ENCODE peak calls at places on chromosomes 5 and 9, in ten cellular contexts. Q is tibial artery, S is H9, V is adrenal gland, L is AG04449, Y is suprapubic skin, J is GM12865, G is ascending aorta, Z is psoas muscle, K is uterus. B is an unnamed sample.

GRCh38 chr5:9467199-9468069 is 78.4 kb downstream of the SEMA5A start:
- DNase-seq in Y (no peak), K (peak), G (no peak), V (no peak), S (no peak), L (no peak), J (no peak), Z (no peak), Q (no peak), B (no peak)

GRCh38 chr9:15033316-15033715 is 123.1 kb upstream of the FREM1 start:
- DNase-seq in J (no peak), L (no peak), Q (no peak), Y (no peak), S (no peak), G (no peak), K (no peak), V (no peak), Z (no peak), B (no peak)

GRCh38 chr5:53303105-53303504 is 177.3 kb upstream of the FST start:
- DNase-seq in Y (no peak), S (no peak), Q (no peak), V (no peak), Z (no peak), J (no peak), K (no peak), L (no peak), G (no peak), B (no peak)

GRCh38 chr9:71748280-71748743 is 20.0 kb downstream of the CEMIP2 start:
- DNase-seq in L (peak), Q (no peak), G (no peak), J (no peak), Z (no peak), K (no peak), V (no peak), S (no peak), Y (no peak), B (no peak)

GRCh38 chr9:128823903-128824406 is 5.6 kb downstream of the SPOUT1 start:
- DNase-seq in S (no peak), K (no peak), Y (no peak), Z (peak), V (no peak), J (no peak), L (no peak), Q (no peak), G (no peak), B (no peak)

GRCh38 chr9:76898786-76899185 is 7.1 kb downstream of the PRUNE2 start:
- DNase-seq in J (no peak), S (no peak), Y (no peak), V (no peak), K (no peak), Q (no peak), G (no peak), L (no peak), Z (no peak), B (no peak)

GRCh38 chr9:121253821-121254471 is 14.0 kb upstream of the GSN start:
- DNase-seq in Z (no peak), K (no peak), Q (no peak), Y (no peak), S (no peak), L (no peak), J (no peak), G (no peak), V (no peak), B (no peak)

GRCh38 chr5:83718195-83718825 is 2.3 kb downstream of the HAPLN1 start:
- DNase-seq in S (peak), V (peak), K (no peak), Z (no peak), G (no peak), Q (no peak), Y (no peak), L (peak), J (peak), B (no peak)

GRCh38 chr9:127805620-127806019 is 2.9 kb downstream of the FPGS start:
- DNase-seq in Z (no peak), G (no peak), S (peak), V (no peak), Y (no peak), J (peak), Q (no peak), K (no peak), L (no peak), B (no peak)

GRCh38 chr9:110555971-110556370 is 23.6 kb downstream of the SVEP1 start:
- DNase-seq in Y (peak), S (no peak), K (peak), V (peak), J (no peak), Z (peak), L (no peak), G (no peak), Q (peak), B (no peak)

GRCh38 chr5:149442563-149443182 is 63.6 kb upstream of the IL17B start:
- DNase-seq in Z (peak), Q (peak), K (peak), G (no peak), Y (peak), V (peak), S (peak), J (peak), L (no peak), B (no peak)

GRCh38 chr9:2800385-2801179 is 43.3 kb downstream of the PUM3 start:
- DNase-seq in K (no peak), L (no peak), V (no peak), G (no peak), Z (no peak), Q (no peak), S (no peak), J (no peak), Y (no peak), B (no peak)
- TF ChIP-seq CTCF in K (peak), L (no peak), V (peak), G (no peak), Z (peak), Q (peak), S (peak), J (no peak), Y (no peak), B (peak)

DNA sequence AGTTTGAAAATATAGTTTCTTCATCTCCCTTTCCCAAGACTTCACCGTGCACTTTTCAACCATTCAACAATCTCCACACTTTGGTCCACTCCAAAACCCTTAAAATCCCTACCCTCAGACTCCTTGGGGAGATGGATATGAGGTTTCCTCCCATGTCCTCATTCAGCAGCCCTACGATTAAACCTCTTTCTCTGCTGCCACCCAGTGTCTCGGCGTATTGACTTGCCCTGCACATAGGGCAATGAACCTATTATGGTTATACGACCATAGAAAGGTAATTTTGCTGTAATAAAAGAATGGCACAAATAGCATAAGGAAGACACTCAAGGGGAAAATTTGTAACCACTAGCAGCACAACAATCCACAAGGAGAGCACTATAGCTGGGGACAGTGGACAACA is 803.5 kb downstream of the TLE1 start:
- DNase-seq in K (peak), L (no peak), J (no peak), S (peak), Z (no peak), V (no peak), Y (no peak), Q (no peak), G (no peak), B (no peak)
- TF ChIP-seq CTCF in K (no peak), L (no peak), J (no peak), S (peak), Z (no peak), V (no peak), Y (no peak), Q (no peak), G (no peak), B (peak)

GRCh38 chr9:109181284-109181683 is 14.2 kb upstream of the FRRS1L start:
- DNase-seq in J (peak), S (no peak), Z (no peak), Y (peak), K (no peak), L (no peak), V (no peak), G (no peak), Q (no peak), B (no peak)

GRCh38 chr9:109182550-109182939 is 15.5 kb upstream of the FRRS1L start:
- DNase-seq in L (no peak), K (no peak), J (no peak), Q (no peak), Y (no peak), Z (no peak), G (no peak), S (no peak), V (no peak), B (no peak)

GRCh38 chr9:109186857-109187256 is 19.8 kb upstream of the FRRS1L start:
- DNase-seq in G (no peak), V (no peak), Y (no peak), L (no peak), Q (no peak), K (no peak), S (no peak), J (no peak), Z (no peak), B (no peak)

GRCh38 chr9:109179801-109180523 is 12.9 kb upstream of the FRRS1L start:
- DNase-seq in K (no peak), L (no peak), G (no peak), Q (no peak), J (no peak), Z (no peak), Y (peak), S (no peak), V (no peak), B (no peak)

DNA sequence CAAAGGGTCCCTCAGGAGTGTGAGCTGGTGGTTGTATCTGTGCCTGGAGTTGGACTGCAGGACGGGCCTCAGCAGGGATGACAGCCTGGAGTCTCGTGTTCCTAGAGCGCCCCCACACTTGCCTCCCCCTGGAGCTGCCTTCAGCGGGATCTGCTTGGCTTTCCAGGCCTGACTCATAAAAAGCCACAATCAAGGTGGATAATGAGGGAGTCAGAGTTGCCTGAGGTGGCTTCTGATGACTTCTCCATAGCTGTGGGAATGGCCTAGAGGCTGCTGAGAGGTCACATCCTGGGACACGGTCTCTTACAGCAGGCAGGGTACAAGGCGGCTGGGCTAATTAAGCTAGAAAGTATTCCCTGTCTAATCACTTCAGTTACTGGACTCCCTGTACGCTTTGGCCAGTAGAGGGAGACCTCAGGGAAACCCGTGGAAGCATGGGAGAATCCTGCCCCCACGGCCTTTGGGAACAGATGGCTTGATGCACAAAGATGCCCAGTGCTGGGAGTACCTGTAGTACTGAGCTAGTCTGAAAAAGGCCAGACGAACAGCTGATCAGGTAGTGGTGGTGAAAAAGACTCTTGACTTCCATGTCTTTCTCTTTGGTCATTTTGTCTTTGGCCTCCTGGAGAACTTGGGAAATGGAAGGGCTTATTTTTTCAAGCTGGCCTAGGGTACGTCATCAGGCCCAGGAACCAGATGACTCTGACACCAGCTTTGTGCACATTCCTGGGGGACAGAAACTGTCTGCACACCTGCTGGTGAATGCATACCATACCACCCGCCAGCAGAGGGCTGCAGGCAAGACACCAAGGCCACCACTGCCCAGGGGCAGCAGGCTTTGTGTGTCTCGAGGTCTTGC is 16.1 kb upstream of the FRRS1L start:
- DNase-seq in V (peak), L (no peak), S (peak), Y (peak), G (no peak), Q (no peak), Z (no peak), J (peak), K (no peak), B (no peak)
- TF ChIP-seq CTCF in V (peak), L (peak), S (peak), Y (no peak), G (no peak), Q (no peak), Z (no peak), J (peak), K (no peak), B (peak)

DNA sequence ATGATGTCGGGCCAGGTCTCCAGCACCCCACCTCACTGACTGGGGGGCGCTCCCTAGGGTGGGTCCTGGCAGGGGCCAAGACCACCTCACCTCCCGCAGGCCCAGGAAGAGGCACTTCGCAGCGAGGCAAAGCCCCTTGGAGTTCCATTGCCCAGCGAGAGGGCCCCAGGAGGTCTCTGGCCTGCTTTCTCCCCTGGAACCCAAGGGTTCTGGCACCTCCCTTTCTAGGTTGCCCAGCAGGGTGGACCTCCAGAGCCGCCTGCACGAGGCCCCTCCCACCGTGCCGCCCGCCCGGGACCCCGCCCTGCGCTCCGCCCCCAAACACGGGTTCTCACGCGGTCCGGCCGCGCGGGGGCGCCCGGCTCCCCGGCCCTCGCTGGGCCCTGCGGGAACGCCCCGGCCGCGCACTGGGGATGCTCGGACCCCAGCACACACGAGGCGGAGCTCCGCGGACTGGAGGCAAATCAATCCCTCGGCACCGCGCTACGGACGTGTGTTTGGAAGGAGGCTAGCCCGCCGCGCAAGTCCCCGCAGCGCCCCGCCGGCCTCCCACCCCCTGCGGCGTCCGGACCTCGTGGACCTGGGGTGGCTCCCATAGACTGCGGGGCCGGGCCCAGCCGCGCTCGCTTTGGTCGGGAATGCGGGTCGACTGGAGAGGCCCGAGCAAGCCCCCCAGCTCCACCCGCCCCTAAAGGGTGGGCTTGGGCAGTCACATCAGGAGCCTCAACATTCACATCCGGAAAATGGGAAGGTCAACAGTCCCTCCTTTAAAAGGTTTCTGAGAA is 99.5 kb upstream of the LMX1B start:
- DNase-seq in L (no peak), Z (peak), S (peak), Q (peak), J (no peak), Y (no peak), G (no peak), V (peak), K (peak), B (peak)
- TF ChIP-seq CTCF in L (peak), Z (peak), S (peak), Q (peak), J (peak), Y (peak), G (peak), V (peak), K (peak), B (peak)

DNA sequence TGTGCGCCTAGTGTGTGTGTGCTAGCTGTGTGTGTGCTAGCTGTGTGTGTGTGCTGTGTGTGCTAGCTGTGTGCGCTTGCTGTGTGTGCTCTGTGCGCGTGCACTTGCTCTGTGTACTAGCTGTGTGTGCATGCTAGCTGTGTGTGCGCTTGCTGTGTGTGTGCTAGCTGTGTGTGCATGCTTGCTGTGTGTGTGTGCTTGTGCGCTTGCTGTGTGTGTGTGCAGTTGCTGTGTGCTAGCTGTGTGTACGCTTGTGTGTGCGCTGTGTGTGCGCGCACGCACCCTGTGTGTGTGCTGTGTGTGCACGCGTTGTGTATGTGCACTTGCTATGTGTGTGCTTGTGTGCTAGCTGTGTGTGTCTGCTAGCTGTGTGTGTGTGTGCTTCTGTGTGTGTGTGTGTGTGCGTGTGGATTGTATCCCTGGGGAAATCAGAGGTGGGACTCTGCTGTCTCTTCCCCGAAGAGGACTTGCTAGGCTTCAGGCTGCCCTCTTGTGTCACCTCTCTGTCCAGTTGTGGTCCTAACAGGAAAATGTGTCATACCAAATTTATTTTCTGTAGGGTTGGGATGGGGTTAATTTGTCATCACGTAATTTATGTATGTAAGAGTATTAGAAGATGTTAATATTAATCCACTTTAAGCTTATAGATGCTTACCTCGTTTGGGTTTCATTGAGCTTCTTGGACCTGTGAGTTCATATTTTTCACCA is 38.9 kb downstream of the TPPP start:
- DNase-seq in S (no peak), Q (no peak), Y (peak), Z (peak), V (no peak), G (no peak), J (no peak), K (no peak), L (no peak), B (peak)
- TF ChIP-seq CTCF in S (no peak), Q (no peak), Y (no peak), Z (no peak), V (no peak), G (no peak), J (peak), K (no peak), L (no peak), B (no peak)

DNA sequence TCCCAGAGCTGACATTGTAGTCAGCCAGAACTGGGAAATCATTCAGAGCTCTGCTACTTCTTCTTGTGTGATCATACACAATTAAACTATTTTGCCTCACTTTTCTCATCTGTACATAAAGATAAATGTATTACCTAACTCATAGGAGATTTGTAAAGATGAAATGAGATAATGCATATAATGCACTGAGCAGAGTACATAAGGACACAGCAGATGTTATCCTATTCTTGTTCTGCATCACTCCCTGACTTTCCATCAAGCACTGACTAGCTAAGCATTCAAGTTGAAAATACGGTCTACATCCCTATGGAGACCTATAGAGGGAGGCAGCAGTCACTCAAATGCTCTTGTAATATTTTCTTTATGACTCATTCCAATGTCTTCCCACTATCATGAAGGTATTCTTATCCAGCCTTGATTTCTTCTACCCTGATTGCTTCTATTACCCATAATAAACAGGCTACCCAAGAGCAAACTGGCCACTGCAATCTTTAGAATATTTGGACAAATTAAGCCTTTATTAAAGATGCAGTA is 16.3 kb upstream of the PRR16 start:
- DNase-seq in Y (no peak), V (no peak), J (no peak), G (no peak), Q (no peak), K (no peak), Z (no peak), S (no peak), L (no peak), B (no peak)
- TF ChIP-seq CTCF in Y (no peak), V (no peak), J (no peak), G (no peak), Q (no peak), K (no peak), Z (no peak), S (no peak), L (peak), B (peak)

DNA sequence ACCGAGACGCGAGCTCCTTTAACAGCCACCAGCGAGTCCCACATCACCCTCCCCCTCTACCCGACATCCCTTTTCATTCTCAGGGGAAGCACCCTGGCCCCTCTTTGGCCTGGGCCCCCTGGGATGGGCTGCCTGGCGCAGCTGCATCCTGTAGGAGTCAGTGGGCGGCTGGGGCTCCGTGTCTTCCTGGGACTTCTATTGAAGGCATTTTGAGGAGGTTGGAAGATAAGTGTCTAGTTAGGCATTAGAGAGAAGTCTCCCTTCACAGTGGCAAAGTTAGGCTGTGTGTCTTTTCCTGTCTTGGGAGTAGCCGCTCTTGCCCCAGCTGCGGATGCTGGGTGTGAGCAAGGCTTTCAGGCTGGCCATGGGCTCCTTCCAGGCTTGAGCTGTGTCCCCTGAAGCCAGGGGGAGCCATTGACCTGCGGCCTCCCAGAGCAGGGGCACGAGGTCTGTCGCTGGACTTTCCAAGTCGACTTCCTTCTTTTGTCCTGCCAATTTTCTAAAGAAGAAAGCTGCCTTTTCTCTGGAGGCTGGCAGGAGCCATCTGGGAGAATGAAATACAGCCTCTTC is 18.6 kb upstream of the NKD2 start:
- DNase-seq in V (peak), Y (peak), J (no peak), L (no peak), Z (peak), G (no peak), S (peak), K (peak), Q (peak), B (no peak)
- TF ChIP-seq CTCF in V (peak), Y (peak), J (peak), L (no peak), Z (peak), G (peak), S (peak), K (no peak), Q (no peak), B (no peak)

B was measured in chondrocyte.